ENCODE peak calls at places on chromosomes 4 and X, in four cellular contexts. F is spleen, B is AG04450, R is mucosa of descending colon. S is an unnamed sample. For H3K9me3, the result is how much of the 10 kb centered on the place peaks cover.

GRCh38 chrX:141180851-141181250 is 3.9 kb upstream of the LDOC1 start:
- DNase-seq in F (no peak), B (no peak), R (no peak), S (no peak)

GRCh38 chr4:83961575-83961974 is 425.7 kb downstream of the GPAT3 start:
- DNase-seq in F (no peak), B (no peak), R (no peak), S (no peak)

GRCh38 chr4:56158483-56158882 is 209.7 kb downstream of the CEP135 start:
- DNase-seq in F (no peak), B (no peak), R (peak), S (peak)

GRCh38 chr4:157791236-157791635 is 381.6 kb downstream of the GASK1B start:
- DNase-seq in F (no peak), B (no peak), R (no peak), S (no peak)

GRCh38 chrX:39854772-39855747 is 242.7 kb downstream of the BCOR start:
- DNase-seq in F (no peak), B (no peak), R (peak), S (no peak)

GRCh38 chrX:97616883-97617510 is 733.3 kb downstream of the RPA4 start:
- DNase-seq in F (no peak), B (peak), R (no peak), S (no peak)

GRCh38 chrX:47864785-47865184 is 28.1 kb downstream of the ZNF81 start:
- DNase-seq in F (no peak), B (no peak), R (no peak), S (no peak)

GRCh38 chrX:21374163-21374993 is at the start of gene CNKSR2:
- DNase-seq in F (peak), B (no peak), R (peak), S (no peak)

GRCh38 chr4:83036991-83037390 is 2.0 kb downstream of the COPS4 start:
- DNase-seq in F (no peak), B (no peak), R (no peak), S (no peak)

GRCh38 chr4:155604718-155605601 is 61.7 kb upstream of the GUCY1A1 start:
- DNase-seq in F (no peak), B (peak), R (no peak), S (no peak)

GRCh38 chr4:143586080-143586479 is 72.6 kb downstream of the SMARCA5 start:
- DNase-seq in F (no peak), B (no peak), R (no peak), S (no peak)

GRCh38 chrX:152025656-152026440 is 51.4 kb upstream of the GABRE start:
- DNase-seq in F (no peak), B (no peak), R (no peak), S (no peak)

GRCh38 chr4:99252746-99253145 is 33.7 kb upstream of the ADH6 start:
- DNase-seq in F (no peak), B (no peak), R (no peak), S (no peak)

GRCh38 chr4:142312391-142312790 is 533.7 kb downstream of the INPP4B start:
- DNase-seq in F (no peak), B (no peak), R (no peak), S (no peak)

GRCh38 chr4:3219761-3220481 is 29.0 kb upstream of the MSANTD1 start:
- DNase-seq in F (no peak), B (no peak), R (no peak), S (no peak)

GRCh38 chr4:15149842-15150592 is 147.7 kb downstream of the CPEB2 start:
- DNase-seq in F (peak), B (peak), R (peak), S (peak)

GRCh38 chr4:69830529-69831269 is 29.2 kb downstream of the SULT1E1 start:
- DNase-seq in F (peak), B (no peak), R (peak), S (peak)

GRCh38 chr4:3384771-3385701 is 56.7 kb upstream of the HGFAC start:
- DNase-seq in F (peak), B (no peak), R (peak), S (peak)

GRCh38 chr4:184824776-184825393 is 883 bp downstream of the ACSL1 start:
- DNase-seq in F (no peak), B (no peak), R (peak), S (no peak)

GRCh38 chr4:2083116-2083825 is 24.1 kb downstream of the NAT8L start:
- DNase-seq in F (peak), B (no peak), R (no peak), S (peak)

GRCh38 chrX:31147175-31147574 is 75.3 kb upstream of the FTHL17 start:
- DNase-seq in F (no peak), B (no peak), R (no peak), S (no peak)

GRCh38 chrX:30230395-30230794 is at the start of gene MAGEB3:
- DNase-seq in F (no peak), B (no peak), R (no peak), S (no peak)

GRCh38 chrX:139211568-139212182 is 318.9 kb upstream of the F9 start:
- DNase-seq in F (no peak), B (no peak), R (no peak), S (no peak)

GRCh38 chr4:176149680-176150079 is 45.7 kb downstream of the SPATA4 start:
- DNase-seq in F (no peak), B (no peak), R (no peak), S (no peak)

GRCh38 chr4:94642561-94642866 is 115.2 kb upstream of the BMPR1B start:
- DNase-seq in F (no peak), B (no peak), R (no peak), S (no peak)

GRCh38 chr4:111512081-111512774 is 633.0 kb upstream of the FAM241A start:
- DNase-seq in F (no peak), B (peak), R (no peak), S (no peak)

GRCh38 chr4:112532267-112532666 is 16.3 kb upstream of the NEUROG2 start:
- DNase-seq in F (no peak), B (no peak), R (no peak), S (no peak)

GRCh38 chr4:89254847-89255246 is 52.8 kb downstream of the GPRIN3 start:
- DNase-seq in F (no peak), B (no peak), R (peak), S (peak)

GRCh38 chr4:129167640-129168260 is 71.8 kb downstream of the C4orf33 start:
- DNase-seq in F (no peak), B (no peak), R (no peak), S (no peak)
- TF ChIP-seq CTCF in F (no peak), B (peak), R (no peak), S (no peak)

DNA sequence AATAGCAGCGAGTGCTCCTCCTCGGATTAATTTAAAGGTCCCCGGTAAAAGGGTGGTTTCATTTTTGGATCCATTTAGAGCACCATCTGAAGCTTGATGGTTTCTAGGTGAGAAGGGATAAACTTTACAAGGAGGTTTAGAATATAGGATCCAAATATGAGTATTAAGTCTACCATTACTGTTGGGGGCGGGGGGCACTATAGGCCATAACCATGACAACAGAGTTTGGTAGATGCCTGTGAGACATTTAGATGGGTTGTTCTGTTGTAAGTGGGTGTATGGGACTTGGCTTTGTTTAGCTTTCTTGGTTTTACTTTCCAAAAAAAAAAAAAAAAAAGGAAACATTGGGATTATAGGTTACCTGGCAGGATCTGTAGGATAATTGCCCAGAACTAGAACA is 92.7 kb downstream of the TENT5D start:
- DNase-seq in F (no peak), B (no peak), R (no peak), S (no peak)
- H3K4me3 ChIP-seq in F (no peak), B (no peak), R (no peak), S (no peak)

DNA sequence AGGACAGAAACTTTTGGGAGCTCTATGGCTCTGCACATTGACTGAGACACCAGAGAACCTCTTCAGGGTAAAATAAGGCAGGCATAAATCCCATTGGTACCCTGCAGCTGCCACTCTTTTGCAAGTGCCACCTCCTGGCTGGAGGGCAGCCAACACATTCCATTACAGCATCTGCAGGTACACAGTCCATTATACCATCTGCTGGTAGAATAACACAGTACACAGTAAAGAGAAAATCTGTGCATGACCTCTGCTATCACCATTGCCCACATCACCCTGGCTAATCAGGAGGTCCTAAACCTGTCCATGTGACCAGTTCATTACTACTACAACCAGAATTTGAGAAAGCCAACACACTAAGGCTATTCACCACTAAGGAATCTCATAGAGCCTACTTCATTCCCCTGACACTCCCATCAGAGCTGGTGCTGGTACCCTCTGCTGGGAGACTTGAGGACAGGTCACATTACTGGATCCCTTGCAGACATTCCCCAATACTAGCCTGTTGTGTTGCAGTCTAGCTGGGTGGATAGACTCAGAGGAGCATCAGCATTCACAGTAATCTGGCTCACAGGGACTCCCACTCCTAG is 176.2 kb upstream of the TACR3 start:
- DNase-seq in F (no peak), B (no peak), R (no peak), S (no peak)
- H3K9me3 ChIP-seq in F (under half), B (under half), R (under half), S (under half)

GRCh38 chr4:126627255-126627654 is 1005.5 kb upstream of the INTU start:
- DNase-seq in F (no peak), B (no peak), R (no peak), S (no peak)

GRCh38 chr4:126628933-126629332 is 1003.8 kb upstream of the INTU start:
- DNase-seq in F (no peak), B (no peak), R (no peak), S (no peak)

GRCh38 chr4:126630171-126630570 is 1002.6 kb upstream of the INTU start:
- DNase-seq in F (no peak), B (no peak), R (peak), S (no peak)
- TF ChIP-seq CTCF in F (no peak), B (no peak), R (no peak), S (no peak)

GRCh38 chr4:186930024-186930423 is 206.4 kb upstream of the FAT1 start:
- DNase-seq in F (no peak), B (no peak), R (no peak), S (no peak)

GRCh38 chr4:186920486-186920885 is 196.8 kb upstream of the FAT1 start:
- DNase-seq in F (no peak), B (no peak), R (no peak), S (no peak)

GRCh38 chr4:186919340-186919739 is 195.7 kb upstream of the FAT1 start:
- DNase-seq in F (no peak), B (no peak), R (no peak), S (no peak)

GRCh38 chr4:186927624-186928023 is 204.0 kb upstream of the FAT1 start:
- DNase-seq in F (no peak), B (no peak), R (no peak), S (no peak)

GRCh38 chr4:186924723-186925122 is 201.1 kb upstream of the FAT1 start:
- DNase-seq in F (no peak), B (no peak), R (no peak), S (no peak)
- H3K4me3 ChIP-seq in F (no peak), B (no peak), R (no peak), S (no peak)

GRCh38 chr4:28562913-28563312 is 1702.3 kb downstream of the STIM2 start:
- DNase-seq in F (no peak), B (no peak), R (no peak), S (no peak)

DNA sequence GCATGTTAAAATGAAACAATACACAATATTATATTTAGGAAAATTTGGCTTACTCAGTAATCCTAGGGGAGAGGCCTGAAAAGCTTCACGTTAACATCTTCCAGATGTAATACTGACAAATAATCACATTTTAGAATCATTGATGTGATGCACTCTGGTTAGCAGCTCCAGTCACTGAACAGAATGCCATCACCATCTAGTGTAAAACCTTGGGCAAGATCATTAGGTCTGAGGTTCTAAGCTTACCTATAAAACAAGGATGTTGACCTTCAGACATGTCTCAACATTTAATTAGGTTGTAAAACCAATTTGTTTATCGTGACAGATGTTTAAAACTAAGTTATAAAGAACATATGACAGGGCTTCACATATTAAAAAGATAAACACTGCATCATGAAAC is 1704.8 kb downstream of the STIM2 start:
- DNase-seq in F (no peak), B (no peak), R (no peak), S (no peak)
- H3K9me3 ChIP-seq in F (under half), B (under half), R (under half), S (under half)

DNA sequence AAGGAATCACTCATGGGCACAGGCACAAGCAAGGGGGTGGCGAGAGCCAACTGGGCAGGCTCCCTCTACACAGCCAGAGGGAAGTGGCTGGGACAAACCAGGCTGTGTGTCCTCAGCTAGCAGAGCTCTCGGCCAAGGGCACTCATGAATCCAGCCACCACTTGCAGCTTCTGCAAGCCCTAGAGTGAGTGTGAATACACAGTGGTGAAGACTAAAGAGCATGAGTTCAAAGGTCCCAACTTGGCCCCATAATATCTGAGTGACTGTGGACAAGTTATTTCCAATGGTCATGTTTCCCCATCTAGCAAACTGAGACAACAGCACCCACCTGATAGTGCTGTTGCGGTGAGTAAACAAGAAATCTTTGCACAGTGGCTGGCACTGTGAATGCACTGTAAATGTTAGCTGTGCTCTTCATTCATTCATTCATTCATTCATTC is 51.7 kb downstream of the ADGRG2 start:
- DNase-seq in F (no peak), B (no peak), R (no peak), S (no peak)
- TF ChIP-seq CTCF in F (no peak), B (no peak), R (no peak), S (no peak)